ENCODE peak calls at places on chromosomes 4 and X, in seven cellular contexts. One of them, this sample, is unnamed.
A peak's percentile ranks its signal among the peaks of the same experiment; 100 is the strongest.

GRCh38 chr4:18571252-18571885 is 549.8 kb upstream of the LCORL start:
- DNase-seq in activated CD8-positive, alpha-beta memory T cell treated with anti-CD3 and anti-CD28 coated beads for 4 hours: no peak
- DNase-seq in T-helper 9 cell: no peak
- DNase-seq in endothelial cell: no peak
- DNase-seq in fibroblast of pulmonary artery: no peak
- DNase-seq in glomerular endothelial cell: no peak
- DNase-seq in activated CD4-positive, alpha-beta T cell treated with anti-CD3 and anti-CD28 coated beads for 24 hours: no peak
- DNase-seq in this sample: no peak

GRCh38 chr4:6988016-6988715 is 55.0 kb upstream of the TADA2B start:
- DNase-seq in glomerular endothelial cell: no peak
- DNase-seq in endothelial cell: no peak
- DNase-seq in activated CD4-positive, alpha-beta T cell treated with anti-CD3 and anti-CD28 coated beads for 24 hours: no peak
- DNase-seq in fibroblast of pulmonary artery: no peak
- DNase-seq in activated CD8-positive, alpha-beta memory T cell treated with anti-CD3 and anti-CD28 coated beads for 4 hours: no peak
- DNase-seq in T-helper 9 cell: no peak
- DNase-seq in this sample: no peak

GRCh38 chr4:144399927-144400326 is 246.0 kb upstream of the HHIP start:
- DNase-seq in glomerular endothelial cell: peak; percentile 74
- DNase-seq in fibroblast of pulmonary artery: peak; percentile 95
- DNase-seq in endothelial cell: no peak
- DNase-seq in activated CD8-positive, alpha-beta memory T cell treated with anti-CD3 and anti-CD28 coated beads for 4 hours: no peak
- DNase-seq in activated CD4-positive, alpha-beta T cell treated with anti-CD3 and anti-CD28 coated beads for 24 hours: no peak
- DNase-seq in T-helper 9 cell: no peak
- DNase-seq in this sample: no peak

GRCh38 chr4:143085644-143086043 is 99.1 kb upstream of the USP38 start:
- DNase-seq in T-helper 9 cell: no peak
- DNase-seq in endothelial cell: no peak
- DNase-seq in glomerular endothelial cell: no peak
- DNase-seq in activated CD4-positive, alpha-beta T cell treated with anti-CD3 and anti-CD28 coated beads for 24 hours: no peak
- DNase-seq in activated CD8-positive, alpha-beta memory T cell treated with anti-CD3 and anti-CD28 coated beads for 4 hours: no peak
- DNase-seq in fibroblast of pulmonary artery: no peak
- DNase-seq in this sample: no peak

GRCh38 chr4:147975325-147975724 is 243.4 kb downstream of the ARHGAP10 start:
- DNase-seq in endothelial cell: no peak
- DNase-seq in glomerular endothelial cell: no peak
- DNase-seq in activated CD8-positive, alpha-beta memory T cell treated with anti-CD3 and anti-CD28 coated beads for 4 hours: no peak
- DNase-seq in T-helper 9 cell: no peak
- DNase-seq in activated CD4-positive, alpha-beta T cell treated with anti-CD3 and anti-CD28 coated beads for 24 hours: no peak
- DNase-seq in fibroblast of pulmonary artery: peak; percentile 57
- DNase-seq in this sample: no peak

GRCh38 chrX:108347800-108348199 is 90.4 kb downstream of the COL4A6 start:
- DNase-seq in activated CD4-positive, alpha-beta T cell treated with anti-CD3 and anti-CD28 coated beads for 24 hours: no peak
- DNase-seq in activated CD8-positive, alpha-beta memory T cell treated with anti-CD3 and anti-CD28 coated beads for 4 hours: no peak
- DNase-seq in T-helper 9 cell: no peak
- DNase-seq in glomerular endothelial cell: no peak
- DNase-seq in endothelial cell: peak; percentile 25
- DNase-seq in fibroblast of pulmonary artery: no peak
- DNase-seq in this sample: no peak

GRCh38 chr4:1511441-1512041 is 105.3 kb upstream of the NKX1-1 start:
- DNase-seq in fibroblast of pulmonary artery: peak; percentile 16
- DNase-seq in endothelial cell: no peak
- DNase-seq in activated CD8-positive, alpha-beta memory T cell treated with anti-CD3 and anti-CD28 coated beads for 4 hours: no peak
- DNase-seq in glomerular endothelial cell: peak; percentile 20
- DNase-seq in T-helper 9 cell: peak; percentile 30
- DNase-seq in activated CD4-positive, alpha-beta T cell treated with anti-CD3 and anti-CD28 coated beads for 24 hours: no peak
- DNase-seq in this sample: no peak

GRCh38 chrX:9374537-9374936 is 90.3 kb upstream of the TBL1X start:
- DNase-seq in endothelial cell: no peak
- DNase-seq in activated CD4-positive, alpha-beta T cell treated with anti-CD3 and anti-CD28 coated beads for 24 hours: no peak
- DNase-seq in activated CD8-positive, alpha-beta memory T cell treated with anti-CD3 and anti-CD28 coated beads for 4 hours: no peak
- DNase-seq in fibroblast of pulmonary artery: no peak
- DNase-seq in glomerular endothelial cell: no peak
- DNase-seq in T-helper 9 cell: no peak
- DNase-seq in this sample: no peak

GRCh38 chrX:68807818-68808217 is 21.0 kb upstream of the EFNB1 start:
- DNase-seq in glomerular endothelial cell: no peak
- DNase-seq in activated CD8-positive, alpha-beta memory T cell treated with anti-CD3 and anti-CD28 coated beads for 4 hours: no peak
- DNase-seq in endothelial cell: peak; percentile 38
- DNase-seq in activated CD4-positive, alpha-beta T cell treated with anti-CD3 and anti-CD28 coated beads for 24 hours: no peak
- DNase-seq in fibroblast of pulmonary artery: no peak
- DNase-seq in T-helper 9 cell: no peak
- DNase-seq in this sample: no peak

GRCh38 chr4:59848457-59848856 is 1351.7 kb upstream of the ADGRL3 start:
- DNase-seq in fibroblast of pulmonary artery: no peak
- DNase-seq in T-helper 9 cell: no peak
- DNase-seq in endothelial cell: no peak
- DNase-seq in activated CD4-positive, alpha-beta T cell treated with anti-CD3 and anti-CD28 coated beads for 24 hours: no peak
- DNase-seq in glomerular endothelial cell: no peak
- DNase-seq in activated CD8-positive, alpha-beta memory T cell treated with anti-CD3 and anti-CD28 coated beads for 4 hours: no peak
- DNase-seq in this sample: no peak

GRCh38 chrX:15059488-15059887 is 186.3 kb downstream of the MOSPD2 start:
- DNase-seq in activated CD4-positive, alpha-beta T cell treated with anti-CD3 and anti-CD28 coated beads for 24 hours: no peak
- DNase-seq in endothelial cell: no peak
- DNase-seq in activated CD8-positive, alpha-beta memory T cell treated with anti-CD3 and anti-CD28 coated beads for 4 hours: no peak
- DNase-seq in fibroblast of pulmonary artery: no peak
- DNase-seq in glomerular endothelial cell: no peak
- DNase-seq in T-helper 9 cell: no peak
- DNase-seq in this sample: no peak

GRCh38 chr4:163167333-163167626 is 590 bp upstream of the NAF1 start:
- DNase-seq in T-helper 9 cell: no peak
- DNase-seq in fibroblast of pulmonary artery: peak; percentile 44
- DNase-seq in activated CD8-positive, alpha-beta memory T cell treated with anti-CD3 and anti-CD28 coated beads for 4 hours: no peak
- DNase-seq in endothelial cell: no peak
- DNase-seq in glomerular endothelial cell: no peak
- DNase-seq in activated CD4-positive, alpha-beta T cell treated with anti-CD3 and anti-CD28 coated beads for 24 hours: no peak
- DNase-seq in this sample: no peak

GRCh38 chrX:153821066-153821465 is 9.3 kb downstream of the PDZD4 start:
- DNase-seq in T-helper 9 cell: no peak
- DNase-seq in activated CD4-positive, alpha-beta T cell treated with anti-CD3 and anti-CD28 coated beads for 24 hours: no peak
- DNase-seq in glomerular endothelial cell: no peak
- DNase-seq in activated CD8-positive, alpha-beta memory T cell treated with anti-CD3 and anti-CD28 coated beads for 4 hours: no peak
- DNase-seq in fibroblast of pulmonary artery: no peak
- DNase-seq in endothelial cell: no peak
- DNase-seq in this sample: no peak

GRCh38 chr4:41505161-41505653 is 32.8 kb upstream of the LIMCH1 start:
- DNase-seq in T-helper 9 cell: no peak
- DNase-seq in activated CD4-positive, alpha-beta T cell treated with anti-CD3 and anti-CD28 coated beads for 24 hours: no peak
- DNase-seq in endothelial cell: no peak
- DNase-seq in activated CD8-positive, alpha-beta memory T cell treated with anti-CD3 and anti-CD28 coated beads for 4 hours: no peak
- DNase-seq in fibroblast of pulmonary artery: peak; percentile 20
- DNase-seq in glomerular endothelial cell: no peak
- DNase-seq in this sample: no peak

GRCh38 chr4:105979506-105979905 is 84.2 kb downstream of the NPNT start:
- DNase-seq in activated CD8-positive, alpha-beta memory T cell treated with anti-CD3 and anti-CD28 coated beads for 4 hours: no peak
- DNase-seq in activated CD4-positive, alpha-beta T cell treated with anti-CD3 and anti-CD28 coated beads for 24 hours: no peak
- DNase-seq in T-helper 9 cell: no peak
- DNase-seq in endothelial cell: no peak
- DNase-seq in fibroblast of pulmonary artery: no peak
- DNase-seq in glomerular endothelial cell: no peak
- DNase-seq in this sample: no peak

GRCh38 chr4:169410839-169411770 is 140.3 kb upstream of the SH3RF1 start:
- DNase-seq in endothelial cell: peak; percentile 56
- DNase-seq in activated CD4-positive, alpha-beta T cell treated with anti-CD3 and anti-CD28 coated beads for 24 hours: peak; percentile 1
- DNase-seq in glomerular endothelial cell: no peak
- DNase-seq in T-helper 9 cell: peak; percentile 4
- DNase-seq in activated CD8-positive, alpha-beta memory T cell treated with anti-CD3 and anti-CD28 coated beads for 4 hours: no peak
- DNase-seq in fibroblast of pulmonary artery: peak; percentile 60
- DNase-seq in this sample: peak; percentile 5

GRCh38 chr4:15451866-15452765 is 17.6 kb upstream of the CC2D2A start:
- DNase-seq in glomerular endothelial cell: no peak
- DNase-seq in activated CD8-positive, alpha-beta memory T cell treated with anti-CD3 and anti-CD28 coated beads for 4 hours: no peak
- DNase-seq in fibroblast of pulmonary artery: peak; percentile 93
- DNase-seq in endothelial cell: no peak
- DNase-seq in T-helper 9 cell: no peak
- DNase-seq in activated CD4-positive, alpha-beta T cell treated with anti-CD3 and anti-CD28 coated beads for 24 hours: no peak
- DNase-seq in this sample: no peak

GRCh38 chrX:20173305-20173704 is 31.7 kb upstream of the EIF1AX start:
- DNase-seq in glomerular endothelial cell: no peak
- DNase-seq in T-helper 9 cell: no peak
- DNase-seq in endothelial cell: no peak
- DNase-seq in activated CD4-positive, alpha-beta T cell treated with anti-CD3 and anti-CD28 coated beads for 24 hours: no peak
- DNase-seq in fibroblast of pulmonary artery: no peak
- DNase-seq in activated CD8-positive, alpha-beta memory T cell treated with anti-CD3 and anti-CD28 coated beads for 4 hours: no peak
- DNase-seq in this sample: no peak

GRCh38 chr4:52843958-52844357 is 18.2 kb upstream of the RASL11B start:
- DNase-seq in endothelial cell: no peak
- DNase-seq in glomerular endothelial cell: no peak
- DNase-seq in activated CD4-positive, alpha-beta T cell treated with anti-CD3 and anti-CD28 coated beads for 24 hours: no peak
- DNase-seq in activated CD8-positive, alpha-beta memory T cell treated with anti-CD3 and anti-CD28 coated beads for 4 hours: no peak
- DNase-seq in T-helper 9 cell: no peak
- DNase-seq in fibroblast of pulmonary artery: no peak
- DNase-seq in this sample: no peak

GRCh38 chrX:63012574-63012973 is 338.6 kb downstream of the SPIN4 start:
- DNase-seq in T-helper 9 cell: no peak
- DNase-seq in endothelial cell: no peak
- DNase-seq in activated CD8-positive, alpha-beta memory T cell treated with anti-CD3 and anti-CD28 coated beads for 4 hours: no peak
- DNase-seq in fibroblast of pulmonary artery: no peak
- DNase-seq in glomerular endothelial cell: no peak
- DNase-seq in activated CD4-positive, alpha-beta T cell treated with anti-CD3 and anti-CD28 coated beads for 24 hours: no peak
- DNase-seq in this sample: no peak

GRCh38 chrX:17104433-17104832 is 158.0 kb downstream of the REPS2 start:
- DNase-seq in endothelial cell: no peak
- DNase-seq in fibroblast of pulmonary artery: no peak
- DNase-seq in activated CD4-positive, alpha-beta T cell treated with anti-CD3 and anti-CD28 coated beads for 24 hours: no peak
- DNase-seq in activated CD8-positive, alpha-beta memory T cell treated with anti-CD3 and anti-CD28 coated beads for 4 hours: no peak
- DNase-seq in T-helper 9 cell: no peak
- DNase-seq in glomerular endothelial cell: no peak
- DNase-seq in this sample: no peak

GRCh38 chr4:7964890-7965662 is 25.4 kb upstream of the AFAP1 start:
- DNase-seq in fibroblast of pulmonary artery: peak; percentile 87
- DNase-seq in activated CD8-positive, alpha-beta memory T cell treated with anti-CD3 and anti-CD28 coated beads for 4 hours: no peak
- DNase-seq in endothelial cell: no peak
- DNase-seq in activated CD4-positive, alpha-beta T cell treated with anti-CD3 and anti-CD28 coated beads for 24 hours: no peak
- DNase-seq in T-helper 9 cell: peak; percentile 27
- DNase-seq in glomerular endothelial cell: no peak
- DNase-seq in this sample: no peak

GRCh38 chr4:156954598-156954997 is 17.0 kb downstream of the PDGFC start:
- DNase-seq in glomerular endothelial cell: no peak
- DNase-seq in endothelial cell: no peak
- DNase-seq in fibroblast of pulmonary artery: no peak
- DNase-seq in activated CD8-positive, alpha-beta memory T cell treated with anti-CD3 and anti-CD28 coated beads for 4 hours: no peak
- DNase-seq in activated CD4-positive, alpha-beta T cell treated with anti-CD3 and anti-CD28 coated beads for 24 hours: no peak
- DNase-seq in T-helper 9 cell: no peak
- DNase-seq in this sample: no peak

GRCh38 chr4:157961591-157961990 is 211.2 kb downstream of the GASK1B start:
- DNase-seq in T-helper 9 cell: no peak
- DNase-seq in glomerular endothelial cell: no peak
- DNase-seq in activated CD4-positive, alpha-beta T cell treated with anti-CD3 and anti-CD28 coated beads for 24 hours: no peak
- DNase-seq in fibroblast of pulmonary artery: no peak
- DNase-seq in activated CD8-positive, alpha-beta memory T cell treated with anti-CD3 and anti-CD28 coated beads for 4 hours: no peak
- DNase-seq in endothelial cell: no peak
- DNase-seq in this sample: no peak

GRCh38 chr4:8039290-8039689 is 99.6 kb upstream of the AFAP1 start:
- DNase-seq in glomerular endothelial cell: no peak
- DNase-seq in T-helper 9 cell: no peak
- DNase-seq in activated CD8-positive, alpha-beta memory T cell treated with anti-CD3 and anti-CD28 coated beads for 4 hours: no peak
- DNase-seq in endothelial cell: peak; percentile 37
- DNase-seq in activated CD4-positive, alpha-beta T cell treated with anti-CD3 and anti-CD28 coated beads for 24 hours: no peak
- DNase-seq in fibroblast of pulmonary artery: no peak
- DNase-seq in this sample: no peak

GRCh38 chrX:150879855-150880807 is 18.3 kb downstream of the CD99L2 start:
- DNase-seq in glomerular endothelial cell: no peak
- DNase-seq in activated CD8-positive, alpha-beta memory T cell treated with anti-CD3 and anti-CD28 coated beads for 4 hours: no peak
- DNase-seq in activated CD4-positive, alpha-beta T cell treated with anti-CD3 and anti-CD28 coated beads for 24 hours: no peak
- DNase-seq in T-helper 9 cell: no peak
- DNase-seq in fibroblast of pulmonary artery: no peak
- DNase-seq in endothelial cell: no peak
- DNase-seq in this sample: no peak

GRCh38 chr4:144611850-144612249 is 34.1 kb upstream of the HHIP start:
- DNase-seq in activated CD4-positive, alpha-beta T cell treated with anti-CD3 and anti-CD28 coated beads for 24 hours: no peak
- DNase-seq in endothelial cell: peak; percentile 21
- DNase-seq in glomerular endothelial cell: no peak
- DNase-seq in T-helper 9 cell: no peak
- DNase-seq in fibroblast of pulmonary artery: peak; percentile 30
- DNase-seq in activated CD8-positive, alpha-beta memory T cell treated with anti-CD3 and anti-CD28 coated beads for 4 hours: no peak
- DNase-seq in this sample: no peak

GRCh38 chr4:8507251-8507570 is 66.6 kb downstream of the TRMT44 start:
- DNase-seq in endothelial cell: no peak
- DNase-seq in T-helper 9 cell: no peak
- DNase-seq in glomerular endothelial cell: no peak
- DNase-seq in activated CD4-positive, alpha-beta T cell treated with anti-CD3 and anti-CD28 coated beads for 24 hours: no peak
- DNase-seq in activated CD8-positive, alpha-beta memory T cell treated with anti-CD3 and anti-CD28 coated beads for 4 hours: no peak
- DNase-seq in fibroblast of pulmonary artery: no peak
- DNase-seq in this sample: no peak

GRCh38 chr4:158849681-158850080 is 80.9 kb downstream of the FNIP2 start:
- DNase-seq in endothelial cell: no peak
- DNase-seq in fibroblast of pulmonary artery: no peak
- DNase-seq in activated CD4-positive, alpha-beta T cell treated with anti-CD3 and anti-CD28 coated beads for 24 hours: no peak
- DNase-seq in glomerular endothelial cell: no peak
- DNase-seq in T-helper 9 cell: no peak
- DNase-seq in activated CD8-positive, alpha-beta memory T cell treated with anti-CD3 and anti-CD28 coated beads for 4 hours: no peak
- DNase-seq in this sample: no peak

GRCh38 chr4:76802546-76803021 is 95.4 kb downstream of the SOWAHB start:
- DNase-seq in glomerular endothelial cell: no peak
- DNase-seq in activated CD8-positive, alpha-beta memory T cell treated with anti-CD3 and anti-CD28 coated beads for 4 hours: no peak
- DNase-seq in T-helper 9 cell: no peak
- DNase-seq in fibroblast of pulmonary artery: peak; percentile 51
- DNase-seq in activated CD4-positive, alpha-beta T cell treated with anti-CD3 and anti-CD28 coated beads for 24 hours: no peak
- DNase-seq in endothelial cell: no peak
- DNase-seq in this sample: no peak

GRCh38 chr4:38868055-38868965 is 704 bp downstream of the FAM114A1 start:
- DNase-seq in activated CD4-positive, alpha-beta T cell treated with anti-CD3 and anti-CD28 coated beads for 24 hours: no peak
- DNase-seq in T-helper 9 cell: no peak
- DNase-seq in glomerular endothelial cell: no peak
- DNase-seq in fibroblast of pulmonary artery: peak; percentile 36
- DNase-seq in activated CD8-positive, alpha-beta memory T cell treated with anti-CD3 and anti-CD28 coated beads for 4 hours: no peak
- DNase-seq in endothelial cell: peak; percentile 17
- DNase-seq in this sample: no peak

GRCh38 chr4:144594471-144594986 is 51.4 kb upstream of the HHIP start:
- DNase-seq in endothelial cell: no peak
- DNase-seq in activated CD8-positive, alpha-beta memory T cell treated with anti-CD3 and anti-CD28 coated beads for 4 hours: no peak
- DNase-seq in glomerular endothelial cell: no peak
- DNase-seq in T-helper 9 cell: no peak
- DNase-seq in fibroblast of pulmonary artery: no peak
- DNase-seq in activated CD4-positive, alpha-beta T cell treated with anti-CD3 and anti-CD28 coated beads for 24 hours: no peak
- DNase-seq in this sample: no peak

GRCh38 chr4:29309050-29309449 is 1411.1 kb upstream of the PCDH7 start:
- DNase-seq in activated CD8-positive, alpha-beta memory T cell treated with anti-CD3 and anti-CD28 coated beads for 4 hours: no peak
- DNase-seq in fibroblast of pulmonary artery: peak; percentile 62
- DNase-seq in endothelial cell: no peak
- DNase-seq in activated CD4-positive, alpha-beta T cell treated with anti-CD3 and anti-CD28 coated beads for 24 hours: no peak
- DNase-seq in T-helper 9 cell: no peak
- DNase-seq in glomerular endothelial cell: no peak
- DNase-seq in this sample: no peak

GRCh38 chr4:2932951-2933565 is 30.1 kb downstream of the NOP14 start:
- DNase-seq in activated CD8-positive, alpha-beta memory T cell treated with anti-CD3 and anti-CD28 coated beads for 4 hours: no peak
- DNase-seq in fibroblast of pulmonary artery: no peak
- DNase-seq in T-helper 9 cell: no peak
- DNase-seq in activated CD4-positive, alpha-beta T cell treated with anti-CD3 and anti-CD28 coated beads for 24 hours: no peak
- DNase-seq in endothelial cell: no peak
- DNase-seq in glomerular endothelial cell: no peak
- DNase-seq in this sample: no peak

GRCh38 chr4:72357908-72358307 is 211.1 kb downstream of the ADAMTS3 start:
- DNase-seq in activated CD8-positive, alpha-beta memory T cell treated with anti-CD3 and anti-CD28 coated beads for 4 hours: no peak
- DNase-seq in activated CD4-positive, alpha-beta T cell treated with anti-CD3 and anti-CD28 coated beads for 24 hours: no peak
- DNase-seq in glomerular endothelial cell: no peak
- DNase-seq in T-helper 9 cell: no peak
- DNase-seq in fibroblast of pulmonary artery: no peak
- DNase-seq in endothelial cell: no peak
- DNase-seq in this sample: no peak

This sample was measured in SK-N-MC.